ENCODE peak calls at places on chromosome 13, in four cellular contexts. R, E, D and N are unnamed samples. For H3K4me1, the result is how much of the 10 kb centered on the place peaks cover.

GRCh38 chr13:32384702-32385101 is 43.2 kb downstream of the N4BP2L1 start:
- DNase-seq in R (no peak), E (no peak), D (no peak), N (no peak)

GRCh38 chr13:74145249-74145970 is 11.2 kb upstream of the KLF12 start:
- DNase-seq in R (no peak), E (no peak), D (no peak), N (no peak)

GRCh38 chr13:60178327-60178726 is 14.6 kb upstream of the DIAPH3 start:
- DNase-seq in R (no peak), E (no peak), D (no peak), N (no peak)

GRCh38 chr13:47250141-47250540 is 353.3 kb upstream of the HTR2A start:
- DNase-seq in R (no peak), E (no peak), D (no peak), N (no peak)

GRCh38 chr13:46783504-46783903 is 13.5 kb downstream of the ESD start:
- DNase-seq in R (no peak), E (no peak), D (no peak), N (no peak)

GRCh38 chr13:98445340-98446233 is 131.3 kb downstream of the STK24 start:
- DNase-seq in R (peak), E (peak), D (peak), N (peak)

GRCh38 chr13:90686438-90686837 is 661.0 kb upstream of the MIR17HG start:
- DNase-seq in R (no peak), E (no peak), D (no peak), N (no peak)

GRCh38 chr13:94706101-94706853 is 6.1 kb downstream of the SOX21 start:
- DNase-seq in R (no peak), E (no peak), D (no peak), N (no peak)

GRCh38 chr13:105441406-105441805 is 1094.1 kb downstream of the EFNB2 start:
- DNase-seq in R (no peak), E (no peak), D (no peak), N (peak)

GRCh38 chr13:99971576-99972189 is at the start of gene ZIC5:
- DNase-seq in R (no peak), E (peak), D (no peak), N (no peak)

GRCh38 chr13:23654111-23655110 is 84.2 kb downstream of the TNFRSF19 start:
- DNase-seq in R (peak), E (no peak), D (no peak), N (no peak)

GRCh38 chr13:30493670-30494381 is 28.1 kb upstream of the HMGB1 start:
- DNase-seq in R (no peak), E (no peak), D (no peak), N (no peak)

GRCh38 chr13:91154553-91154952 is 192.9 kb upstream of the MIR17HG start:
- DNase-seq in R (no peak), E (no peak), D (no peak), N (no peak)

GRCh38 chr13:55500694-55501093 is 1640.0 kb upstream of the PRR20A start:
- DNase-seq in R (no peak), E (no peak), D (no peak), N (no peak)

GRCh38 chr13:98315466-98315865 is 138.4 kb upstream of the RNF113B start:
- DNase-seq in R (no peak), E (no peak), D (no peak), N (peak)

GRCh38 chr13:40376867-40377266 is 289.6 kb downstream of the FOXO1 start:
- DNase-seq in R (no peak), E (peak), D (no peak), N (peak)
- TF ChIP-seq POLR2AphosphoS5 in R (no peak), E (no peak), D (no peak), N (no peak)

GRCh38 chr13:109529964-109530363 is 256.4 kb downstream of the IRS2 start:
- DNase-seq in R (no peak), E (no peak), D (no peak), N (no peak)

GRCh38 chr13:109533350-109533749 is 253.0 kb downstream of the IRS2 start:
- DNase-seq in R (no peak), E (no peak), D (no peak), N (no peak)
- TF ChIP-seq JUN in R (no peak), E (no peak), D (no peak), N (no peak)

DNA sequence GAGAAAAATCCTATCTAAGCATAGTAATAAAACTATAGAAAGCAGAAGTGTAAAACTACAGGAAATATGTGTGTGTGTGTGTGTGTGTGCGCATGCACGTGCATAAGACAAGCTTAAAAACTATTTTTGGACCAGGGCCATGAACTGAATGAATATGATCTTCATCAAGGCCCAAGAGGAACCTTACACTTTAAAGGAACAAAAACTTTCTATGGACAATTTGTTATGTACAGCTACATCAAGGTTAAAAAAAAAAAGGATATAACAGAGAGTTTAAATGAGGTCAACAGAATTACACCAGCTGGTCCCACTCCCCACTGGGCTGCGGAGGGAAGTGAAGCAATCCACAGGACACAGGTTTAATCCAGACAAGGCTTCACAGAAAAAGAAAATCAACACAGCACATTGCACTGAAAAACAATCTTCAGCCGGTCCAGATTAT is 151.1 kb downstream of the LHFPL6 start:
- DNase-seq in R (no peak), E (no peak), D (no peak), N (peak)
- H3K4me1 ChIP-seq in R (under half), E (under half), D (under half), N (under half)

DNA sequence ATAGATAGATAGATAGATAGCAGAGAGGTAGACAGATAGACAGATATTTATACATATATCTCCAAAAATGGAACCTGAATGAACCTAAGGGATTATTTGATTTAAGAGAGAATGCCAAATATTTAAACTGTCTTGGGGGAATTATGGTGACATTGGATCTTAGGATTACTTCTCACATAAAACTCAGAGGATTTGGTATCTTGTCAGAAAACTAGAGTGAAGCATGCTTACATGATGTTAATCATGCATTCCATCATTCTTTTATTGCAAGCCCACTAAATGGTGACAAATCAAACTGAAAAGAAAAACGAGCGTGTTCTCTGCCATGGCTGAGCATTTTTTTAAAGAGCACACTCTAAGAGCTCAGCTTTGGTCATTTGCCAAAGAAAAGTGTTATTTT is 165.2 kb downstream of the PCDH9 start:
- DNase-seq in R (no peak), E (no peak), D (no peak), N (no peak)
- TF ChIP-seq POLR2AphosphoS5 in R (no peak), E (no peak), D (no peak), N (no peak)

DNA sequence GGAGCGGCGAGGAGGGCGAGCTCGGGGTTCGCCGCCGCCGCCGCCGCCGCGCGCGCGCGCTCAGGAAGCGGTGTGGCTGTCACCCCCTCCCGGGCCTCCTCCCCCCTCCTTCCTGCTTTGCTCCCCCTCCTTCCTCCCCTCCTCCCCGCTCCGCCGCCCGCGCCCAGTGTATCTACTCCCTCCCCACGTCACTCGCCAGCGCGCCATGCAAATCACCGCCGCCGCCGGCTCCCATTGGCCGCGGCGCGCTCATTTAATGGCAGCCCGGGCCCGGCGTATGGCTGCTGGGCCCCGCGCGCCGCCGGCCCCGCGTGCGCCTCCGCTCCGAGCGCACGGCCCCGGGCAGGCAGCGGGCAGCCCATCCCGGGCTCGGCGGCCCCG is 335 bp upstream of the SOX1 start:
- DNase-seq in R (no peak), E (peak), D (no peak), N (no peak)
- TF ChIP-seq JUN in R (no peak), E (no peak), D (no peak), N (no peak)

DNA sequence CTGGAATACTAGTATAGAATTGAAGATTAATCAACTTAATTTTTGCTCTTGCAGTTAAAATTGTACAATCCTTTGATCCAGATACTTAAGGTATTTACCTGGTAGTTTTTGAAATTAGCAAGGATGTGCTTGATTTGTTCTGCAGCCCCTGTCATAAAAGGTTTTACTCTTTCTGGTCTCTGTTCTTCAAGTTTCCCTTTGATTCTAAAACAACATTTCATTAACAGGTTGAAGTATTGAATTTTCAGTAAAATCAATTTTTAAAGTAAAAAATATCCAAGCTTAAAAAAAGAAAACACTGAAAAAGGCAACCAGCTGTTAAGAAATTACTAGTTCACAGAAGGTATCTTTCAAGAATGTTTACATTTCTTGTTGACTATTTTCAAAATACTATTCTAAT is 1.6 kb downstream of the TPT1 start:
- DNase-seq in R (no peak), E (no peak), D (no peak), N (no peak)
- H3K4me1 ChIP-seq in R (half or more), E (under half), D (under half), N (half or more)

DNA sequence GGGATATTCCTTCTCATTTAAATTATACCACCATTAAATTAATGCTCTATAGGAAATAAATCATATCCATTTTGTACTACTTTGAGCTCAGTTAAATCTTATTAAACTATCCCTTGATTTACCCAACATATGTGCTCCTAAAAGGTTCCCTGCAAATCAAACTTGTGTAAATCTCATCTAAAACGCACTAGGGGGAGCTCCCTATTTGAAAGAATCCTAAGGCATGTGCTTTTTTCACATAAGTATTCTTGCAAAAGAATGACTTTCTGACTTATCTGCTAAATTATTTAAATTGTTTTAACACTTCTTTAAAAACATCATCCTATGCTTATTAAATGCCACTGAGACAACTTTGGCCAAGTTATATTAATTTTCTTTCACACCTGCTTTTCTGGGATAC is 7.9 kb downstream of the INTS6 start:
- DNase-seq in R (no peak), E (no peak), D (no peak), N (peak)
- TF ChIP-seq POLR2AphosphoS5 in R (no peak), E (no peak), D (no peak), N (no peak)

GRCh38 chr13:36549771-36550170 is 117.5 kb downstream of the CCNA1 start:
- DNase-seq in R (no peak), E (no peak), D (no peak), N (no peak)
- TF ChIP-seq JUN in R (no peak), E (no peak), D (no peak), N (no peak)

DNA sequence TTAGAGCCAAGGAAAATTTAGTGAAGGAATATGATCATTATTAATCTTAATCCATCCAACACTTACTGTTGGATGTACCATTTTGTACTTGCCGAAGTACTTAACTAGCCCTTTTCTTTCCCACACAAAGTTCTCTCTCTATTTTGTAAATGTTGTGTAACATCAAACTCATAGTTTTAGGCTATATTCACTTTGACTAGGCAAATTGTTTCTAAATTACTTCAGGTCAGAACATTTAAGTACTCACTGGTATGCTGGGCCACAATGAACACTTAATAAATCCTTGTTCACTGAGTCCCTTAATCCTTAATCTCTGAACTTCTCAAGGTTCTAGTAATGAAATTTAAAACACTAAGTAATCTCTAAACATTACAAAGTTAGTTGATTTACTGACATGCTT is 49.3 kb upstream of the EEF1AKMT1 start:
- DNase-seq in R (no peak), E (no peak), D (no peak), N (no peak)
- H3K4me1 ChIP-seq in R (under half), E (under half), D (under half), N (under half)

GRCh38 chr13:112982281-112983041 is 13.4 kb downstream of the MCF2L start:
- DNase-seq in R (no peak), E (no peak), D (no peak), N (no peak)
- TF ChIP-seq POLR2AphosphoS5 in R (no peak), E (no peak), D (no peak), N (no peak)